ENCODE peak calls at places on chromosomes 12 and 14, in six cellular contexts. A is tibial nerve, K is A673, P is mammary epithelial cell, D is transverse colon, X is cardiac muscle cell. F is an unnamed sample.
A peak's percentile ranks its signal among the peaks of the same experiment; 100 is the strongest.

GRCh38 chr14:29310757-29311156 is 544.2 kb downstream of the FOXG1 start:
- DNase-seq in A (no peak), K (no peak), P (no peak), D (no peak), X (peak; percentile 59), F (no peak)

GRCh38 chr12:114669501-114670256 is 14.3 kb downstream of the TBX3 start:
- DNase-seq in A (no peak), K (no peak), P (peak; percentile 55), D (no peak), X (no peak), F (no peak)

GRCh38 chr12:90808568-90808967 is 146.4 kb downstream of the CCER1 start:
- DNase-seq in A (no peak), K (no peak), P (peak; percentile 53), D (no peak), X (no peak), F (no peak)

GRCh38 chr14:99012703-99013102 is 259.3 kb downstream of the BCL11B start:
- DNase-seq in A (no peak), K (no peak), P (no peak), D (no peak), X (no peak), F (no peak)

GRCh38 chr12:69509308-69509736 is 39.1 kb downstream of the FRS2 start:
- DNase-seq in A (no peak), K (peak; percentile 56), P (no peak), D (no peak), X (peak; percentile 30), F (no peak)

GRCh38 chr12:34404377-34405285 is 382.3 kb downstream of the ALG10 start:
- DNase-seq in A (no peak), K (no peak), P (no peak), D (peak; percentile 1), X (no peak), F (peak; percentile 18)

GRCh38 chr14:95200404-95200803 is 43.1 kb upstream of the DICER1 start:
- DNase-seq in A (no peak), K (no peak), P (no peak), D (no peak), X (no peak), F (peak; percentile 83)

GRCh38 chr14:68682166-68683103 is 110.4 kb downstream of the ZFP36L1 start:
- DNase-seq in A (peak; percentile 70), K (peak; percentile 98), P (peak; percentile 72), D (peak; percentile 38), X (peak; percentile 98), F (peak; percentile 63)

GRCh38 chr14:53710615-53711014 is 246.0 kb downstream of the BMP4 start:
- DNase-seq in A (no peak), K (no peak), P (peak; percentile 62), D (no peak), X (no peak), F (no peak)

GRCh38 chr14:100904307-100905019 is 941 bp upstream of the RTL1 start:
- DNase-seq in A (no peak), K (peak; percentile 48), P (no peak), D (no peak), X (no peak), F (peak; percentile 16)
- TF ChIP-seq CTCF in A (no peak), K (peak; percentile 59), P (peak; percentile 30), D (no peak), X (peak; percentile 37), F (no peak)

GRCh38 chr12:109466305-109466704 is 10.8 kb downstream of the KCTD10 start:
- DNase-seq in A (no peak), K (no peak), P (no peak), D (no peak), X (no peak), F (no peak)
- H3K36me3 ChIP-seq in A (peaks cover 12% of the 10 kb centered on the region), K (peaks cover 6% of the 10 kb centered on the region), P (peaks cover 8% of the 10 kb centered on the region), D (no peaks in the 10 kb centered on the region), X (peaks cover 10% of the 10 kb centered on the region), F (peaks cover 33% of the 10 kb centered on the region)

DNA sequence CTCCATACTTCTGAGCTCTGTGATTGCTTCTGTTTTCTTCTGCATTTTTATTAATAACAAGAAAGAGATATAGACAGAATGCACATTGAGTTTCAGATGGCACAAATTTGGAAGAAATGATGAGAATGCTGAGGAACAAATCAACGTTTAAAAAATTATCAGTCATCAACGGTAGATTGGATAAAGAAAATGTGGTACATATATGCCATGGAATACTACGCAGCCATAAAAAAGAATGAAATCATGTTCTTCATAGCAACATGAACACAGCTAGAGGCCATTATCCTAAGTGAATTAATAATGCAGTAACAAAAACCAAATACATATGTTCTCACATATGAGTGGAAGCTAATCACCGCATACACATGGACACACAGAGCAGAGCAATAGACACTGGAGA is 81.8 kb downstream of the DUSP6 start:
- DNase-seq in A (no peak), K (no peak), P (no peak), D (no peak), X (no peak), F (no peak)
- H3K27ac ChIP-seq in A (no peak overlapping the region), K (no peak overlapping the region), P (no peak overlapping the region), D (no peak overlapping the region), X (no peak overlapping the region), F (no peak overlapping the region)

GRCh38 chr14:60515244-60515695 is 6.3 kb downstream of the SIX6 start:
- DNase-seq in A (no peak), K (no peak), P (no peak), D (no peak), X (no peak), F (no peak)

GRCh38 chr14:60515696-60516284 is 6.8 kb downstream of the SIX6 start:
- DNase-seq in A (no peak), K (no peak), P (no peak), D (no peak), X (no peak), F (no peak)

GRCh38 chr14:60512952-60513554 is 4.1 kb downstream of the SIX6 start:
- DNase-seq in A (no peak), K (no peak), P (no peak), D (no peak), X (no peak), F (no peak)

GRCh38 chr14:60510976-60511599 is 2.1 kb downstream of the SIX6 start:
- DNase-seq in A (no peak), K (no peak), P (no peak), D (no peak), X (no peak), F (no peak)

DNA sequence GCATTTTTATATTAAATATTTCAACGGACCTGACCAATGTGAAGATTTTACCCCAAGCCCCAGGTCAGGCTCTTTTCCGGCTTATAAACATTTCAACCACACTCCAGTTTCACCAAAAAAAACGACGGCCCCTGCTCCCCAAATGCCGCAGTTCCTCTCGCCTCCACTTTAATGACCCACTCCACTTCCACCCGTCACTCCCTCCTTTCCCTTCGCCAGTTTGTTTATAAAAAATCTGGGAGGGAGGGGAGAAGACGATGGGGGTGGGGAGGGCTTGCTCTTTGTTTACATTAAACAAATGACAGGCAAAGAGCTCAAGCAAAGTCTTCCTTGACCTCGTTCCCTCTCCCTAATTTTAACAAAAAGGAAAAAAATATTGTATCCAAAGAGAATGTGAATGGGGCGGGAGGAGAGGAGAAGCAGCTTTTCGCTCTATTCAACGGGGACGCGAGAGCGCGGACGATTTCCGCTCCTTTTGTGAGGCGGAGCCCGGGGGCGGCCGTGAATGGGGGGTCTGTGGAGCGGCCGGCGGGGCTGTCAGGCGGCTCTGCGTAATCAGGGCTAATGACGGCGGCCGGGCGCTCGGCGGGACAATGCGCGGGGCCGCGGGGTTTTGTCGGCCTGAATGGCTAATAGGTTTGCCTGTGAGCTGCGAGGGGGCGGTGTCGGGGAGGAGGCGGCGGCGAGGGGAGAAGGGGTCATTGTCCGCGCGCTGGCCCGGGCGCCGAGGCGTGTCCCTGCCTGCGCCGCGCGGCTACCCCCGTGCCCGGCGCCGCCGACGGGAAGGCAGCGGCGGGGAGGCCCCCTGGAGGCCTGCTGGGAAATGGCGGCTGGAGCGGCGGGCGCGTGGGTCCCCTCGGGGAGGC is 5.7 kb downstream of the SIX6 start:
- DNase-seq in A (peak; percentile 15), K (peak; percentile 60), P (no peak), D (no peak), X (peak; percentile 6), F (no peak)
- TF ChIP-seq CTCF in A (peak; percentile 24), K (peak; percentile 58), P (peak; percentile 40), D (no peak), X (peak; percentile 24), F (no peak)

GRCh38 chr12:45938566-45938965 is 51.8 kb downstream of the SCAF11 start:
- DNase-seq in A (no peak), K (peak; percentile 21), P (no peak), D (no peak), X (no peak), F (no peak)

GRCh38 chr12:45944771-45945170 is 45.6 kb downstream of the SCAF11 start:
- DNase-seq in A (no peak), K (no peak), P (no peak), D (no peak), X (peak; percentile 80), F (no peak)

GRCh38 chr12:45934956-45935355 is 55.4 kb downstream of the SCAF11 start:
- DNase-seq in A (no peak), K (no peak), P (no peak), D (no peak), X (no peak), F (no peak)

GRCh38 chr12:45939759-45940158 is 50.6 kb downstream of the SCAF11 start:
- DNase-seq in A (no peak), K (no peak), P (no peak), D (no peak), X (no peak), F (no peak)
- H3K36me3 ChIP-seq in A (peaks cover 5% of the 10 kb centered on the region), K (peaks cover 16% of the 10 kb centered on the region), P (peaks cover 10% of the 10 kb centered on the region), D (no peaks in the 10 kb centered on the region), X (peaks cover 8% of the 10 kb centered on the region), F (peaks cover 6% of the 10 kb centered on the region)

GRCh38 chr14:100051543-100051942 is 13.7 kb upstream of the EVL start:
- DNase-seq in A (no peak), K (no peak), P (no peak), D (no peak), X (no peak), F (no peak)

GRCh38 chr14:100051103-100051502 is 14.1 kb upstream of the EVL start:
- DNase-seq in A (no peak), K (no peak), P (no peak), D (no peak), X (no peak), F (no peak)

GRCh38 chr14:100048786-100049185 is 16.4 kb upstream of the EVL start:
- DNase-seq in A (no peak), K (no peak), P (no peak), D (no peak), X (no peak), F (no peak)

GRCh38 chr14:100047600-100047999 is 17.6 kb upstream of the EVL start:
- DNase-seq in A (no peak), K (no peak), P (no peak), D (no peak), X (no peak), F (no peak)

GRCh38 chr14:100049220-100049619 is 16.0 kb upstream of the EVL start:
- DNase-seq in A (no peak), K (no peak), P (peak; percentile 20), D (no peak), X (peak; percentile 75), F (no peak)
- H3K27ac ChIP-seq in A (no peak overlapping the region), K (no peak overlapping the region), P (no peak overlapping the region), D (no peak overlapping the region), X (no peak overlapping the region), F (no peak overlapping the region)

F was measured in lung.